ENCODE peak calls at places on chromosomes 6 and 20, in five cellular contexts. D is AG09309, R is activated B cell treated with CpG ODN at 0.5 μM for 24 hours, T is cerebellar cortex, E is uterus. K is an unnamed sample.

GRCh38 chr6:148520109-148520841 is 177.6 kb downstream of the SASH1 start:
- DNase-seq in D (no peak), R (peak; percentile 68), T (no peak), E (no peak), K (no peak)

GRCh38 chr6:38935051-38935450 is 113.5 kb upstream of the GLP1R start:
- DNase-seq in D (no peak), R (no peak), T (no peak), E (no peak), K (no peak)

GRCh38 chr6:12645941-12646340 is 70.6 kb upstream of the PHACTR1 start:
- DNase-seq in D (no peak), R (no peak), T (no peak), E (no peak), K (no peak)

GRCh38 chr6:157488635-157489226 is 107.7 kb downstream of the ZDHHC14 start:
- DNase-seq in D (no peak), R (no peak), T (no peak), E (no peak), K (no peak)

GRCh38 chr6:132259070-132259469 is 142.2 kb downstream of the MOXD1 start:
- DNase-seq in D (no peak), R (no peak), T (peak; percentile 9), E (no peak), K (no peak)

GRCh38 chr6:137043710-137044365 is 927 bp downstream of the IL20RA start:
- DNase-seq in D (no peak), R (no peak), T (peak; percentile 9), E (peak; percentile 28), K (no peak)

GRCh38 chr6:44264154-44265002 is 973 bp downstream of the NFKBIE start:
- DNase-seq in D (no peak), R (peak; percentile 66), T (no peak), E (no peak), K (no peak)

GRCh38 chr6:129895692-129896091 is 34.6 kb upstream of the TMEM244 start:
- DNase-seq in D (no peak), R (no peak), T (no peak), E (no peak), K (no peak)

GRCh38 chr20:37516697-37517370 is 4.2 kb upstream of the NNAT start:
- DNase-seq in D (no peak), R (no peak), T (no peak), E (no peak), K (no peak)

GRCh38 chr20:12435254-12435653 is 517.6 kb downstream of the BTBD3 start:
- DNase-seq in D (no peak), R (no peak), T (no peak), E (no peak), K (no peak)

GRCh38 chr20:23061713-23062561 is 12.5 kb upstream of the THBD start:
- DNase-seq in D (peak; percentile 28), R (no peak), T (no peak), E (peak; percentile 40), K (no peak)

GRCh38 chr6:148445620-148446019 is 103.0 kb downstream of the SASH1 start:
- DNase-seq in D (no peak), R (no peak), T (no peak), E (no peak), K (no peak)

GRCh38 chr20:45999908-46000570 is 8.7 kb upstream of the MMP9 start:
- DNase-seq in D (no peak), R (no peak), T (no peak), E (no peak), K (no peak)

GRCh38 chr20:9837634-9838033 is 1.2 kb downstream of the PAK5 start:
- DNase-seq in D (no peak), R (no peak), T (peak; percentile 61), E (no peak), K (no peak)

GRCh38 chr6:35948725-35949124 is 27.8 kb upstream of the SRPK1 start:
- DNase-seq in D (no peak), R (no peak), T (peak; percentile 33), E (no peak), K (no peak)

GRCh38 chr6:157217198-157217893 is 106.0 kb downstream of the TMEM242 start:
- DNase-seq in D (no peak), R (no peak), T (no peak), E (peak; percentile 12), K (no peak)

GRCh38 chr6:134607411-134607810 is 289.5 kb upstream of the SGK1 start:
- DNase-seq in D (no peak), R (no peak), T (no peak), E (no peak), K (no peak)

GRCh38 chr20:48463096-48463710 is 364.6 kb downstream of the PREX1 start:
- DNase-seq in D (no peak), R (no peak), T (peak; percentile 14), E (no peak), K (no peak)

GRCh38 chr6:164928366-164929154 is 380.8 kb downstream of the C6orf118 start:
- DNase-seq in D (no peak), R (no peak), T (peak; percentile 68), E (no peak), K (no peak)

GRCh38 chr6:143236151-143236788 is 175.6 kb downstream of the AIG1 start:
- DNase-seq in D (peak; percentile 38), R (no peak), T (peak; percentile 93), E (no peak), K (no peak)

GRCh38 chr20:57794600-57795346 is 85.0 kb upstream of the PMEPA1 start:
- DNase-seq in D (no peak), R (no peak), T (no peak), E (no peak), K (no peak)

GRCh38 chr6:161141173-161141572 is 132.7 kb downstream of the AGPAT4 start:
- DNase-seq in D (no peak), R (no peak), T (no peak), E (no peak), K (no peak)

GRCh38 chr6:12440981-12441380 is 150.8 kb downstream of the EDN1 start:
- DNase-seq in D (no peak), R (no peak), T (no peak), E (no peak), K (no peak)

GRCh38 chr6:140388141-140388802 is 1013.8 kb upstream of the CITED2 start:
- DNase-seq in D (no peak), R (no peak), T (no peak), E (no peak), K (no peak)

GRCh38 chr6:43945778-43946100 is 175.7 kb downstream of the VEGFA start:
- DNase-seq in D (no peak), R (no peak), T (no peak), E (no peak), K (no peak)

GRCh38 chr20:50302463-50303041 is 111.9 kb downstream of the CEBPB start:
- DNase-seq in D (no peak), R (no peak), T (no peak), E (no peak), K (no peak)

GRCh38 chr20:17568972-17569471 is 853 bp upstream of the DSTN start:
- DNase-seq in D (peak; percentile 90), R (no peak), T (peak; percentile 79), E (peak; percentile 97), K (no peak)

GRCh38 chr6:110858562-110859214 is 15.9 kb upstream of the AMD1 start:
- DNase-seq in D (no peak), R (no peak), T (no peak), E (no peak), K (no peak)

GRCh38 chr6:30821862-30822784 is 62.2 kb upstream of the DDR1 start:
- DNase-seq in D (no peak), R (no peak), T (peak; percentile 70), E (no peak), K (no peak)

GRCh38 chr20:59784365-59785117 is 148.9 kb downstream of the SYCP2 start:
- DNase-seq in D (no peak), R (no peak), T (peak; percentile 50), E (no peak), K (no peak)

GRCh38 chr6:46937623-46938022 is 15.9 kb upstream of the ADGRF5 start:
- DNase-seq in D (no peak), R (no peak), T (no peak), E (no peak), K (no peak)

GRCh38 chr20:62644802-62645496 is 2.6 kb downstream of the SLCO4A1 start:
- DNase-seq in D (no peak), R (no peak), T (no peak), E (no peak), K (no peak)

GRCh38 chr6:10794239-10794638 is 44.1 kb downstream of the MAK start:
- DNase-seq in D (no peak), R (no peak), T (no peak), E (no peak), K (no peak)

GRCh38 chr6:121435444-121436069 is at the start of gene GJA1:
- DNase-seq in D (peak; percentile 58), R (no peak), T (peak; percentile 89), E (peak; percentile 75), K (no peak)

GRCh38 chr6:110201141-110201848 is 21.1 kb downstream of the CDC40 start:
- DNase-seq in D (no peak), R (no peak), T (no peak), E (no peak), K (no peak)